ENCODE peak calls at places on chromosomes 4 and X, in ten cellular contexts. G is retinal pigment epithelial cell, R is HCT116, Z is left lung, P is suprapubic skin, I is heart right ventricle, M is PC-9, W is IMR-90, J is lower lobe of right lung, X is adrenal gland. H is an unnamed sample.
A peak's percentile ranks its signal among the peaks of the same experiment; 100 is the strongest.

GRCh38 chrX:18548996-18549395 is 122.9 kb downstream of the RS1 start:
- DNase-seq in G (no peak), R (no peak), Z (no peak), P (no peak), I (no peak), M (no peak), W (no peak), J (no peak), X (no peak), H (no peak)

GRCh38 chrX:40637687-40638086 is 9.7 kb downstream of the CXorf38 start:
- DNase-seq in G (no peak), R (no peak), Z (no peak), P (no peak), I (no peak), M (no peak), W (peak; percentile 44), J (no peak), X (no peak), H (no peak)

GRCh38 chr4:112036881-112037280 is 108.4 kb upstream of the FAM241A start:
- DNase-seq in G (no peak), R (no peak), Z (no peak), P (no peak), I (no peak), M (no peak), W (no peak), J (no peak), X (no peak), H (no peak)

GRCh38 chrX:1545776-1546408 is 8.9 kb upstream of the P2RY8 start:
- DNase-seq in G (no peak), R (no peak), Z (no peak), P (no peak), I (no peak), M (no peak), W (no peak), J (no peak), X (no peak), H (no peak)

GRCh38 chrX:46547857-46548256 is 2.6 kb upstream of the ZNF674 start:
- DNase-seq in G (peak; percentile 50), R (peak; percentile 28), Z (no peak), P (no peak), I (no peak), M (peak; percentile 32), W (peak; percentile 84), J (no peak), X (no peak), H (peak; percentile 56)

GRCh38 chr4:168848112-168848511 is 161.9 kb downstream of the CBR4 start:
- DNase-seq in G (no peak), R (no peak), Z (no peak), P (no peak), I (no peak), M (no peak), W (no peak), J (no peak), X (peak; percentile 57), H (no peak)

GRCh38 chrX:12497832-12498591 is 293.2 kb upstream of the PRPS2 start:
- DNase-seq in G (no peak), R (no peak), Z (no peak), P (no peak), I (no peak), M (no peak), W (no peak), J (no peak), X (no peak), H (no peak)

GRCh38 chrX:112642349-112642748 is 37.4 kb downstream of the LHFPL1 start:
- DNase-seq in G (peak; percentile 19), R (peak; percentile 21), Z (no peak), P (no peak), I (no peak), M (peak; percentile 37), W (peak; percentile 75), J (no peak), X (peak; percentile 53), H (no peak)

GRCh38 chr4:38241541-38241940 is 281.3 kb downstream of the PTTG2 start:
- DNase-seq in G (peak; percentile 18), R (no peak), Z (no peak), P (no peak), I (no peak), M (no peak), W (no peak), J (no peak), X (no peak), H (no peak)

GRCh38 chr4:40149960-40150385 is 46.9 kb upstream of the RHOH start:
- DNase-seq in G (peak; percentile 23), R (peak; percentile 71), Z (no peak), P (no peak), I (no peak), M (peak; percentile 61), W (peak; percentile 67), J (no peak), X (peak; percentile 65), H (peak; percentile 31)

DNA sequence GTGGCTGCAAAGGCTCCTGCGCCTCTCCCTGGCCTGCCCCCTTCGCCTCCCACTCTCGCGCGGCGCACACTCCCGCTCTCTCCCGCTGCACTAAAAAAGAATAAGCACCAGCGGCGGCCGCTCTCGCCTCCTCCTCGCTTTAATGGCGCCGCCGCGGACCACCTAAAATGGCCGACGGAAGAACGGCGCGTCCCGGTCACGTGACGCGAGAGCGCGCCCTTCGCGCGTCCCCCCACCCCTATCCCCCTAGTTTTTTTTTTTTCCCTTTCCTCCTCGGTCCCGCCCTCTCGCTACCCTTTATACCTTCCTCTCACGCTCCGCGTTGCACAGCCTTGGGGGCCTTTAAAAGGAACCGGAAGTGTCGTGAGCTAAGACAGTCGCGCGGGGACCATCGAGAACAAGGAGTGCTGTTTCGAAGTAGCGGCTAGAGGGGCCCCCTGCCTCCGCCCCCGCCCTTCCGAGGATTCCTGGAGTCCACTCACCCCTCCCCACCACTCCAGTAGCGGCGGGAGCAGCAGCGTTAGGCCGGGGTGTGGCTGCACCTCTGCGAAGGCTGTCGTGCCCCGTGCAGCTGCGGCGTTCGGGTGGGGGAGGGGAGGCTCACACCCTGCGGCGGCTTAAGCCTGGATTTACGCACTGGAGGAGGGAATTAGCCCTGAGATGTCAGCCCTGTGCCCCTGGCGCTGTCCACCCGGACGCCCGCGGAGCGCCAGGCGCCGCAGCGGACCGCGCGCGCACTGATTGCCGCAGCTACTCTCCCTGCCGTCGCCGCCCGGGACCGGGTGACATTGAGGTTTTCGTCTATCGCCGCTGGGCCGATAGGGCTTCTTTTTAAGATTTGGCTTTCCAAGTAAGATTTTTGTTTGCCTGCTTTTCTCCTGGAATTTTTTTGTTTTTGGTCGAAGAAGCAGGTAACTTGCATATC is at the start of gene HNRNPD:
- DNase-seq in G (peak; percentile 98), R (peak; percentile 100), Z (peak; percentile 98), P (peak; percentile 99), I (peak; percentile 96), M (peak; percentile 93), W (peak; percentile 100), J (peak; percentile 99), X (peak; percentile 99), H (peak; percentile 94)
- TF ChIP-seq CTCF in G (no peak), R (no peak), Z (no peak), P (no peak), I (no peak), M (no peak), W (no peak), J (no peak), X (no peak), H (no peak)

GRCh38 chr4:1655676-1656075 is 28.4 kb downstream of the FAM53A start:
- DNase-seq in G (no peak), R (no peak), Z (no peak), P (no peak), I (no peak), M (no peak), W (no peak), J (no peak), X (no peak), H (no peak)

GRCh38 chr4:1654216-1654945 is 29.7 kb downstream of the FAM53A start:
- DNase-seq in G (no peak), R (no peak), Z (no peak), P (no peak), I (no peak), M (no peak), W (no peak), J (no peak), X (no peak), H (no peak)

GRCh38 chr4:1655081-1655480 is 29.0 kb downstream of the FAM53A start:
- DNase-seq in G (no peak), R (no peak), Z (no peak), P (no peak), I (no peak), M (no peak), W (no peak), J (no peak), X (no peak), H (no peak)

GRCh38 chr4:1656986-1657385 is 27.1 kb downstream of the FAM53A start:
- DNase-seq in G (no peak), R (no peak), Z (no peak), P (no peak), I (no peak), M (no peak), W (no peak), J (no peak), X (no peak), H (no peak)

GRCh38 chr4:1656132-1656531 is 28.0 kb downstream of the FAM53A start:
- DNase-seq in G (no peak), R (no peak), Z (no peak), P (no peak), I (no peak), M (no peak), W (no peak), J (no peak), X (no peak), H (no peak)
- TF ChIP-seq CTCF in G (no peak), R (no peak), Z (no peak), P (no peak), I (no peak), M (no peak), W (no peak), J (no peak), X (no peak), H (no peak)

GRCh38 chr4:97720869-97721432 is 422.3 kb downstream of the STPG2 start:
- DNase-seq in G (peak; percentile 4), R (peak; percentile 54), Z (no peak), P (no peak), I (no peak), M (peak; percentile 35), W (no peak), J (no peak), X (no peak), H (peak; percentile 15)
- TF ChIP-seq CTCF in G (peak; percentile 42), R (peak; percentile 38), Z (no peak), P (no peak), I (no peak), M (peak; percentile 46), W (no peak), J (no peak), X (no peak), H (peak; percentile 41)

GRCh38 chrX:38004046-38004445 is 2.3 kb upstream of the SYTL5 start:
- DNase-seq in G (no peak), R (no peak), Z (no peak), P (no peak), I (no peak), M (no peak), W (no peak), J (no peak), X (no peak), H (no peak)
- TF ChIP-seq CTCF in G (no peak), R (no peak), Z (no peak), P (no peak), I (no peak), M (no peak), W (no peak), J (no peak), X (no peak), H (no peak)

GRCh38 chr4:16104520-16104919 is 20.7 kb upstream of the PROM1 start:
- DNase-seq in G (no peak), R (no peak), Z (no peak), P (no peak), I (no peak), M (no peak), W (no peak), J (no peak), X (no peak), H (no peak)
- TF ChIP-seq CTCF in G (no peak), R (no peak), Z (no peak), P (no peak), I (no peak), M (no peak), W (no peak), J (no peak), X (no peak), H (no peak)